ENCODE peak calls at places on chromosomes 7 and 10, in four cellular contexts. T is CD4-positive, alpha-beta T cell; D is hepatocyte; Y is tibial artery. B is an unnamed sample. For H3K27me3, the result is how much of the 10 kb centered on the place peaks cover.

GRCh38 chr7:69169356-69169755 is 428.9 kb upstream of the AUTS2 start:
- DNase-seq in T (no peak), D (no peak), Y (no peak), B (no peak)

GRCh38 chr10:131242007-131242406 is 69.5 kb downstream of the TCERG1L start:
- DNase-seq in T (no peak), D (peak), Y (no peak), B (peak)

GRCh38 chr10:26696786-26697162 is 727 bp upstream of the PDSS1 start:
- DNase-seq in T (no peak), D (peak), Y (no peak), B (no peak)

GRCh38 chr10:32004161-32004591 is 52.0 kb downstream of the KIF5B start:
- DNase-seq in T (no peak), D (peak), Y (no peak), B (peak)

GRCh38 chr10:19815478-19816419 is 483 bp upstream of the PLXDC2 start:
- DNase-seq in T (no peak), D (peak), Y (peak), B (peak)

GRCh38 chr10:121696854-121697253 is 98.6 kb upstream of the FGFR2 start:
- DNase-seq in T (no peak), D (peak), Y (peak), B (no peak)

GRCh38 chr7:55593515-55594318 is 21.4 kb upstream of the VOPP1 start:
- DNase-seq in T (peak), D (peak), Y (peak), B (peak)

GRCh38 chr7:2230882-2231281 is 1.9 kb downstream of the MAD1L1 start:
- DNase-seq in T (no peak), D (no peak), Y (no peak), B (no peak)

GRCh38 chr7:151978616-151979015 is 22.4 kb downstream of the GALNTL5 start:
- DNase-seq in T (no peak), D (no peak), Y (no peak), B (no peak)

GRCh38 chr10:93445097-93445960 is 36.8 kb downstream of the MYOF start:
- DNase-seq in T (no peak), D (peak), Y (peak), B (peak)

GRCh38 chr7:99036531-99037175 is 107.3 kb downstream of the SMURF1 start:
- DNase-seq in T (no peak), D (peak), Y (peak), B (no peak)

GRCh38 chr10:116744849-116745248 is 2.5 kb upstream of the HSPA12A start:
- DNase-seq in T (no peak), D (no peak), Y (no peak), B (no peak)

GRCh38 chr7:108376206-108376605 is 80.0 kb downstream of the NRCAM start:
- DNase-seq in T (no peak), D (no peak), Y (no peak), B (no peak)

GRCh38 chr10:128058746-128059125 is 67.5 kb downstream of the MKI67 start:
- DNase-seq in T (no peak), D (no peak), Y (no peak), B (no peak)

GRCh38 chr7:50266893-50267386 is 37.6 kb upstream of the IKZF1 start:
- DNase-seq in T (peak), D (no peak), Y (no peak), B (no peak)

GRCh38 chr7:71835056-71835455 is 577.1 kb downstream of the CALN1 start:
- DNase-seq in T (no peak), D (no peak), Y (no peak), B (no peak)

GRCh38 chr7:38368191-38368605 is 94.8 kb upstream of the TARP start:
- DNase-seq in T (peak), D (peak), Y (peak), B (peak)

GRCh38 chr7:121582258-121582657 is 186.2 kb upstream of the FAM3C start:
- DNase-seq in T (no peak), D (no peak), Y (no peak), B (no peak)

GRCh38 chr7:43110790-43111362 is 1.6 kb upstream of the HECW1 start:
- DNase-seq in T (no peak), D (no peak), Y (no peak), B (no peak)

GRCh38 chr7:43113622-43114450 is 1.4 kb downstream of the HECW1 start:
- DNase-seq in T (no peak), D (no peak), Y (no peak), B (no peak)

GRCh38 chr7:43112941-43113621 is 634 bp downstream of the HECW1 start:
- DNase-seq in T (no peak), D (peak), Y (no peak), B (peak)

GRCh38 chr7:43114451-43114765 is 2.0 kb downstream of the HECW1 start:
- DNase-seq in T (no peak), D (no peak), Y (no peak), B (no peak)

DNA sequence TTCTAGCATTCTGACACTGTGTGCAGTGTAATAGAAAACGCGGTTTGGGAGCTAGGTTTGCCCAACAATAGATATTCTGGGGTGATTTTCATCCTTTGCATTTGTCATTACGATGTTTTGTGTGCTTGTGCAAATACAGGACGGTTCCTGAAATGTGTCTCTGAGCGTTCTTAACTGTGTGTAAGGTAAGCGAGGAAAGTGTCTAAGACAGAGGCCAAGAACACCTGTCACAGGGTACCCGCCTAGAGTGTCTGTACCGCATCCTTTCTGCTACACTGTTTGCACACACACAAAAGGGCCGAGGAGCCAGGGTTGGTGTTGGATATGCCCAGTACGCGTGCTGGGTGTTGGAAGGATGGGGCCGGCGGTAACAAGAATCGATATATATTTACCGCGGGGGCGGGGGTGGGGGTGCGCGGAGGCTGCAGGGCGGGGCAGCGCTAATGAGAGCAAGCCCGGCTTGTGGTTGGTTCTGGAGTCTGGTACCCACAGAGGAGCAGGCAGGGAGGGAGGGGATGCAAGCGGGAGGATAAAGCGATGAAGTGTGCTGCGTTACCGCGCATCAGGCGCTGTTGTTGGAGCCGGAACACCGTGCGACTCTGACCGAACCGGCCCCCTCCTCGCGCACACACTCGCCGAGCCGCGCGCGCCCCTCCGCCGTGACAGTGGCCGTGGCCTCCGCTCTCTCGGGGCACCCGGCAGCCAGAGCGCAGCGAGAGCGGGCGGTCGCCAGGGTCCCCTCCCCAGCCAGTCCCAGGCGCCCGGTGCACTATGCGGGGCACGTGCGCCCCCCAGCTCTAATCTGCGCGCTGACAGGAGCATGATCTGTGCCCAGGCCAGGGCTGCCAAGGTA is at the start of gene HECW1:
- DNase-seq in T (no peak), D (no peak), Y (no peak), B (peak)
- H3K27me3 ChIP-seq in T (half or more), D (half or more), Y (half or more), B (half or more)

DNA sequence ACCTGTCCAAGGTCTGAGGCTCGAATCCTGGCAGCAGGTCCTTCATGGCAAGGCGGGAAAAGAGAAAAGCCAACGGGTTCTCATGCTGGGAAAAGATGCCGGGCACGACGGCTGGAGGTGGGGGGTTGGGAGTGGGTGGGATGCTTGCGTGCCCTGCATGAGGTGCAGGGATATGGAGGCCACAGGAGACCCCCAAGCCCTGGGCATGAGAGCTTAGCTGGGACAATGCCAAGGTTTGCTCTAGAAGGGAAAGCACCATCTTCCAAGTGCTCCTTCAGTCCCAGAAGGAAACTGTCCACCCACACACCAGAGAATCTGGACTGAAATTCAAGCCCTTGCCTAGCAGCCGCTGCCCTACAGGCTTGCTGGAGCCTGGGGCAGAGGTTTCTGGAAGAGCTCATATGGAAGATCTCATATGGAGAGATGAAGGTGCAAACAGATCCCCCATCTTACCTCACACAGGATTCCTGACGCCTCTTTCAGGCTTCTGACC is 64.3 kb downstream of the ZRANB1 start:
- DNase-seq in T (no peak), D (no peak), Y (peak), B (no peak)
- H3K27me3 ChIP-seq in T (under half), D (under half), Y (under half), B (under half)

DNA sequence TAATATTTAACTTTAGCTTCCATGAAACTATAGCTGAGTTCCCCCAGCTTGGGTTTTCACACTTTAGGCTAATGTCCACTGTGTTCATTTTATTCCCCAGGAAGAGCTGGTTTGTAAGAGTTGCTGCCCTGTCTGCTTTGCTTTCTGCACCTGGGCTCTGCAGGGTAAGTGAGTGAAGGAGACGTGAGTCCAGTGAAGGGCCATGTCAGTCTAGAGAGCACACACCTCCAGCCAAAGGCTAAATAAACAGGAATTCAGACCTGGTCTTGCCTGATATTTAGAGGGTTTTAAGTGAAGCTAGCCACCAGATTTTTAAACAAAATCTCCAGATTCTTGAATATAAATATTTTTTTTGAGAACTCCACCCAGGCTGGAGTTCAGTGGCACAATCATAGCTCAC is 24.5 kb upstream of the FZD1 start:
- DNase-seq in T (no peak), D (no peak), Y (no peak), B (no peak)
- H3K27me3 ChIP-seq in T (under half), D (under half), Y (under half), B (under half)

GRCh38 chr10:46559231-46559671 is 2.8 kb upstream of the GPRIN2 start:
- DNase-seq in T (no peak), D (no peak), Y (peak), B (no peak)
- H3K27me3 ChIP-seq in T (half or more), D (under half), Y (half or more), B (half or more)

DNA sequence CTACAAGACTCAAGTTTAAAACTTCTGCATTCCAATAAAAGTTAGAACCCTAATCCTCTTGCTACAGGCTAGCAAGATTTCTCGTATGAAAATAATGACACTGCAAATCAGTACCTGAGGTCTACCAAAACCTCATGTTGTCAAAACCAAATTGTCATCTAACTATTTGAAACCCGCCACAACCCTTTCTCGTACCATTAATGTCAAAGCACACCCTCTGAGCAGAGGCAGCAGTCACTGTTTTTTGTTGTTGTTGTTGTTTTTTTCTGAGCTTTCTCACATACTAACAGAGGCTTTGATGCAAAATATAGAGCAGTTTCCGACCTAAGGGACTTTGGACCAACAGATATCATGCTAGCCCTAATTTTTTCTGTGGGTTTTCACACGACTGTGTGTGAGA is 563.9 kb upstream of the C7orf33 start:
- DNase-seq in T (no peak), D (no peak), Y (no peak), B (no peak)
- H3K27me3 ChIP-seq in T (under half), D (under half), Y (under half), B (under half)

GRCh38 chr10:11403116-11403515 is 208.3 kb downstream of the USP6NL start:
- DNase-seq in T (peak), D (no peak), Y (no peak), B (no peak)
- H3K27me3 ChIP-seq in T (under half), D (under half), Y (under half), B (under half)